ENCODE peak calls at places on chromosomes 13 and 19, in ten cellular contexts. C, K, R, B, P, V, N, X, S and M are unnamed samples.

GRCh38 chr19:37932985-37933953 is 26.3 kb downstream of the SIPA1L3 start:
- DNase-seq in C (peak), P (no peak), K (no peak), R (peak), B (peak), S (peak), V (no peak), X (peak), N (no peak), M (no peak)

GRCh38 chr19:41792513-41793413 is 3.6 kb upstream of the CEACAM3 start:
- DNase-seq in N (no peak), X (peak), S (peak), P (no peak), C (peak), R (peak), V (peak), B (peak), K (peak), M (no peak)

GRCh38 chr19:3977242-3978143 is 6.6 kb upstream of the DAPK3 start:
- DNase-seq in B (no peak), S (peak), V (no peak), R (no peak), C (no peak), X (no peak), P (no peak), K (no peak), N (peak), M (no peak)

GRCh38 chr19:16435238-16435911 is 36.4 kb downstream of the EPS15L1 start:
- DNase-seq in V (no peak), X (peak), N (peak), B (peak), R (no peak), S (no peak), P (no peak), C (peak), K (peak), M (no peak)

GRCh38 chr19:4380254-4380727 is 20.1 kb downstream of the SH3GL1 start:
- DNase-seq in P (no peak), X (no peak), B (no peak), C (no peak), S (peak), V (no peak), N (peak), K (no peak), R (no peak), M (no peak)

GRCh38 chr13:112871742-112872141 is 97.3 kb upstream of the MCF2L start:
- DNase-seq in P (no peak), C (no peak), V (no peak), B (no peak), R (no peak), N (no peak), S (no peak), X (no peak), K (no peak), M (no peak)

GRCh38 chr13:37934339-37935191 is 65.0 kb upstream of the TRPC4 start:
- DNase-seq in R (no peak), K (no peak), C (no peak), N (no peak), V (no peak), S (no peak), B (no peak), P (no peak), X (no peak), M (no peak)

GRCh38 chr19:16447015-16447384 is 24.8 kb downstream of the EPS15L1 start:
- DNase-seq in K (peak), B (peak), X (peak), V (no peak), C (peak), N (peak), P (no peak), R (peak), S (no peak), M (no peak)

GRCh38 chr13:49632156-49632555 is 3.8 kb downstream of the ARL11 start:
- DNase-seq in B (no peak), X (no peak), R (no peak), N (no peak), C (no peak), K (no peak), P (no peak), S (no peak), V (no peak), M (no peak)

GRCh38 chr19:46859637-46860124 is 1.1 kb upstream of the ARHGAP35 start:
- DNase-seq in C (no peak), P (no peak), V (no peak), R (no peak), K (no peak), X (no peak), B (peak), S (no peak), N (peak), M (no peak)

GRCh38 chr13:39056018-39056417 is 17.8 kb downstream of the NHLRC3 start:
- DNase-seq in K (no peak), C (no peak), P (no peak), V (no peak), R (no peak), B (no peak), N (no peak), S (no peak), X (no peak), M (no peak)